ENCODE peak calls at places on chromosomes 5 and 9, in seven cellular contexts. A is WERI-Rb-1, I is NCI-H146, L is AG08396, B is sigmoid colon, W is HS-5, S is Right ventricle myocardium inferior. Q is an unnamed sample.

GRCh38 chr9:82490019-82490499 is 501.5 kb downstream of the SPATA31D1 start:
- DNase-seq in S (no peak), L (peak; percentile 12), B (no peak), W (peak; percentile 45), I (no peak), A (no peak), Q (no peak)

GRCh38 chr9:12862596-12862995 is 87.8 kb downstream of the LURAP1L start:
- DNase-seq in L (no peak), W (no peak), A (no peak), B (no peak), I (no peak), S (no peak), Q (no peak)

GRCh38 chr5:11918463-11919045 is 14.3 kb upstream of the CTNND2 start:
- DNase-seq in S (no peak), W (no peak), I (no peak), L (no peak), B (no peak), A (no peak), Q (no peak)

GRCh38 chr9:77997611-77998349 is 33.8 kb downstream of the GNAQ start:
- DNase-seq in B (peak; percentile 70), A (no peak), I (no peak), L (no peak), S (peak; percentile 70), W (no peak), Q (no peak)

GRCh38 chr9:99400184-99400731 is 178.2 kb downstream of the SEC61B start:
- DNase-seq in A (no peak), S (no peak), L (no peak), B (no peak), W (no peak), I (no peak), Q (no peak)

GRCh38 chr9:33117306-33117705 is 40.8 kb upstream of the SMU1 start:
- DNase-seq in A (no peak), I (no peak), W (no peak), B (no peak), S (no peak), L (peak; percentile 47), Q (no peak)

GRCh38 chr5:150734579-150735384 is 24.0 kb downstream of the DCTN4 start:
- DNase-seq in L (no peak), S (peak; percentile 84), B (peak; percentile 81), I (no peak), W (no peak), A (no peak), Q (no peak)

GRCh38 chr5:135648109-135648508 is 69.3 kb upstream of the CXCL14 start:
- DNase-seq in B (no peak), I (no peak), W (no peak), L (no peak), A (no peak), S (no peak), Q (no peak)

GRCh38 chr5:169531631-169532030 is 51.9 kb upstream of the SPDL1 start:
- DNase-seq in A (no peak), W (no peak), S (no peak), L (no peak), B (no peak), I (no peak), Q (no peak)

GRCh38 chr9:130186051-130186450 is 13.8 kb downstream of the NCS1 start:
- DNase-seq in S (no peak), I (no peak), B (peak; percentile 89), W (no peak), A (no peak), L (no peak), Q (no peak)

GRCh38 chr9:97365634-97366033 is 46.3 kb upstream of the TDRD7 start:
- DNase-seq in W (no peak), A (no peak), S (no peak), I (no peak), B (no peak), L (no peak), Q (no peak)

GRCh38 chr9:135703726-135704125 is 1.7 kb downstream of the KCNT1 start:
- DNase-seq in I (no peak), A (no peak), W (no peak), B (no peak), S (no peak), L (no peak), Q (no peak)

GRCh38 chr9:111803924-111804323 is 9.2 kb upstream of the SHOC1 start:
- DNase-seq in L (no peak), S (no peak), I (no peak), W (no peak), B (no peak), A (no peak), Q (no peak)

GRCh38 chr5:86542532-86542931 is 75.2 kb upstream of the COX7C start:
- DNase-seq in W (no peak), B (no peak), I (no peak), L (no peak), S (no peak), A (no peak), Q (no peak)

GRCh38 chr5:74889523-74890105 is 23.4 kb upstream of the FAM169A start:
- DNase-seq in B (no peak), A (no peak), I (no peak), S (no peak), L (no peak), W (no peak), Q (no peak)

GRCh38 chr5:53326420-53327153 is 153.8 kb upstream of the FST start:
- DNase-seq in A (no peak), B (no peak), I (no peak), W (no peak), S (no peak), L (no peak), Q (no peak)

GRCh38 chr9:96062854-96063253 is 187.4 kb downstream of the ERCC6L2 start:
- DNase-seq in A (no peak), W (no peak), L (no peak), S (no peak), B (no peak), I (no peak), Q (no peak)

GRCh38 chr5:170638051-170638450 is 134.2 kb downstream of the KCNIP1 start:
- DNase-seq in I (no peak), S (no peak), B (peak; percentile 55), W (no peak), A (no peak), L (no peak), Q (no peak)

GRCh38 chr9:129455151-129455995 is 165.5 kb downstream of the C9orf50 start:
- DNase-seq in I (no peak), L (no peak), A (no peak), S (peak; percentile 55), B (no peak), W (no peak), Q (no peak)

GRCh38 chr5:93294184-93294583 is 286.8 kb downstream of the NR2F1-AS1 start:
- DNase-seq in I (no peak), A (no peak), B (no peak), L (peak; percentile 13), W (peak; percentile 49), S (no peak), Q (no peak)

GRCh38 chr9:130242270-130243014 is 23.1 kb upstream of the HMCN2 start:
- DNase-seq in B (peak; percentile 70), A (no peak), S (no peak), I (no peak), L (no peak), W (no peak), Q (no peak)

GRCh38 chr9:106613250-106613737 is 249.7 kb upstream of the ZNF462 start:
- DNase-seq in A (no peak), L (no peak), W (no peak), I (no peak), B (peak; percentile 75), S (no peak), Q (no peak)

GRCh38 chr5:14217587-14217986 is 74.4 kb downstream of the TRIO start:
- DNase-seq in S (no peak), A (no peak), W (no peak), L (no peak), B (no peak), I (no peak), Q (no peak)

GRCh38 chr5:175842947-175843793 is 28.2 kb upstream of the CPLX2 start:
- DNase-seq in A (peak; percentile 96), I (no peak), L (peak; percentile 92), W (peak; percentile 54), B (no peak), S (no peak), Q (no peak)

GRCh38 chr9:18368206-18368605 is 105.7 kb upstream of the ADAMTSL1 start:
- DNase-seq in S (no peak), L (no peak), W (no peak), B (no peak), I (no peak), A (no peak), Q (no peak)

GRCh38 chr5:79689541-79690466 is at the start of gene CMYA5:
- DNase-seq in W (no peak), I (no peak), L (peak; percentile 53), A (no peak), S (peak; percentile 75), B (peak; percentile 83), Q (no peak)

GRCh38 chr5:96703384-96703910 is 41.3 kb downstream of the CAST start:
- DNase-seq in I (no peak), L (no peak), S (no peak), B (no peak), W (no peak), A (no peak), Q (no peak)

GRCh38 chr5:168216989-168217388 is 74.5 kb upstream of the WWC1 start:
- DNase-seq in W (no peak), A (no peak), I (no peak), S (no peak), B (no peak), L (no peak), Q (no peak)

GRCh38 chr9:114787781-114788498 is 17.9 kb downstream of the TNFSF15 start:
- DNase-seq in I (no peak), W (no peak), A (no peak), B (no peak), S (no peak), L (no peak), Q (no peak)

GRCh38 chr5:152514827-152515397 is 109.8 kb upstream of the NMUR2 start:
- DNase-seq in B (no peak), S (no peak), L (peak; percentile 9), W (no peak), I (peak; percentile 32), A (no peak), Q (no peak)

GRCh38 chr5:145947581-145947980 is 11.2 kb downstream of the SH3RF2 start:
- DNase-seq in S (no peak), W (no peak), I (no peak), L (no peak), A (no peak), B (no peak), Q (no peak)

GRCh38 chr9:123769723-123770122 is 160.2 kb downstream of the DENND1A start:
- DNase-seq in B (no peak), I (no peak), A (no peak), W (no peak), S (no peak), L (no peak), Q (no peak)